ENCODE peak calls at places on chromosome 10, in four cellular contexts. V, J, O and R are unnamed samples.

GRCh38 chr10:11782793-11783557 is 40.2 kb upstream of the PROSER2 start:
- DNase-seq in O (peak; percentile 24), J (no peak), V (no peak), R (no peak)

GRCh38 chr10:8238989-8239388 is 184.5 kb downstream of the GATA3 start:
- DNase-seq in O (no peak), J (no peak), V (no peak), R (no peak)

GRCh38 chr10:102918817-102919236 is 733 bp downstream of the CNNM2 start:
- DNase-seq in O (no peak), V (no peak), J (peak; percentile 30), R (no peak)

GRCh38 chr10:118596426-118597124 is 1.1 kb upstream of the PRLHR start:
- DNase-seq in O (no peak), J (no peak), V (no peak), R (no peak)

GRCh38 chr10:3077940-3078630 is 10.7 kb downstream of the PFKP start:
- DNase-seq in J (no peak), V (no peak), O (no peak), R (no peak)

GRCh38 chr10:21135396-21135973 is 238.4 kb upstream of the NEBL start:
- DNase-seq in J (no peak), O (no peak), V (no peak), R (no peak)

GRCh38 chr10:99433378-99434020 is 3.1 kb upstream of the GOT1 start:
- DNase-seq in O (no peak), J (no peak), V (no peak), R (no peak)

GRCh38 chr10:116757246-116757645 is 14.9 kb upstream of the HSPA12A start:
- DNase-seq in O (no peak), J (no peak), V (no peak), R (no peak)

GRCh38 chr10:45602082-45602730 is 70.4 kb downstream of the ZFAND4 start:
- DNase-seq in V (no peak), J (no peak), O (no peak), R (no peak)

GRCh38 chr10:132140167-132140925 is 46.4 kb upstream of the DPYSL4 start:
- DNase-seq in V (no peak), J (no peak), O (no peak), R (peak; percentile 85)

GRCh38 chr10:102583435-102584417 is 60.6 kb upstream of the TRIM8 start:
- DNase-seq in O (peak; percentile 84), J (peak; percentile 89), V (peak; percentile 57), R (no peak)

GRCh38 chr10:43396928-43397624 is 11.9 kb downstream of the HNRNPF start:
- DNase-seq in J (peak; percentile 90), O (peak; percentile 86), V (peak; percentile 50), R (peak; percentile 95)

GRCh38 chr10:112332022-112332421 is 41.9 kb upstream of the ACSL5 start:
- DNase-seq in V (no peak), O (no peak), J (no peak), R (no peak)

DNA sequence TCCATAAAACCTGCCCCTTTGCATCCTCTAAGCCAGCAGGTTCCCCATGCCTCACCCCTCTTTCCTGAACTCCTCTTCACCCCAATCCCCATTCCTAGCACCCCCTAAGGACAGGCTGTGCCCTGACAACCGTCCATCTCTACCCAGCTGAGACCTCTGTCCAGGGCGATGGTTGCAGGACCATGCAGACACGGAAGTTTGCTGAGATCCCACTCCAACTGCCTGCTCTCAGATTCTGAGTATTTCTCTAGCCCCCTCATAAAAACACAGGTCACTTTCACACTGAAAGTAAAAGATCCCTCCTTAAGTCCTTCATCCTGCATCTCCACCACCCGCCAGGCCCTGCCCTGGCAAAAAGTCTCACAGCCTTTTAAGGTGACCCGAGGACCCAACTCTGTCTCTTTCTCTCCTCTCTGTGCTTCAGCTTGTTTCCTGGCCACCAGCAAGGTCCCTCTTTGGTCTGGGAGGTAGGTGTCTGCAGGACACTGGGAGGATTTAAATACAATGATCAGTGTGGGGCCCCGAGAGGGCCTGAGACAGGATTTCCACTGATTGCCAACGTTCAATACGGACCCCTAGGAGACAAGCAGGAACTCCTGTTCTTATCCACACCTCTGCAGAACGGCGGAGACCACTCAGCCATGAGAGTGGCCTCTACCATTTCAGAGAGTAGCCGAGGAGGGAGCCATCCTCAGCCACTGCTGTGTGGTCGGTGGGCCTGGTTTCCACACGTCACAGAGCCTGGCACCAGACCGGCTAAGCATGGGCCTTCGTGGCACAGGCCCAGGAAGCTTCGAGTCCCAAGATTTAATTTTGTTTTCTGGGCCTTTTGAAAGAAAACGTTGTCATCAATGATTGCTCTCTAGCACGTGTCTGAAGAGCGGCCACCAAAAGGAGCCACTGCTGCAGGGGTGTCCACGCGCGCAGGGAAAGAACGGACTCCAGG is 27.9 kb downstream of the CALML3 start:
- DNase-seq in V (no peak), O (no peak), J (peak; percentile 19), R (peak; percentile 63)
- TF ChIP-seq CTCF in V (no peak), O (no peak), J (no peak), R (no peak)

GRCh38 chr10:93917064-93917391 is 23.2 kb downstream of the SLC35G1 start:
- DNase-seq in J (no peak), O (no peak), V (no peak), R (no peak)

GRCh38 chr10:93916257-93917063 is 22.7 kb downstream of the SLC35G1 start:
- DNase-seq in O (no peak), V (no peak), J (no peak), R (no peak)

GRCh38 chr10:93926613-93927012 is 32.8 kb downstream of the SLC35G1 start:
- DNase-seq in V (no peak), J (no peak), O (no peak), R (no peak)

GRCh38 chr10:93917814-93918213 is 24.0 kb downstream of the SLC35G1 start:
- DNase-seq in J (no peak), O (no peak), V (no peak), R (no peak)

GRCh38 chr10:93921338-93921737 is 27.6 kb downstream of the SLC35G1 start:
- DNase-seq in O (peak; percentile 27), J (no peak), V (no peak), R (no peak)
- TF ChIP-seq CTCF in O (peak; percentile 65), J (no peak), V (no peak), R (peak; percentile 67)

GRCh38 chr10:90921906-90922305 is 1.0 kb upstream of the ANKRD1 start:
- DNase-seq in V (no peak), O (no peak), J (no peak), R (no peak)

GRCh38 chr10:90927293-90927692 is 6.4 kb upstream of the ANKRD1 start:
- DNase-seq in J (no peak), O (no peak), V (no peak), R (no peak)

GRCh38 chr10:90923111-90923731 is 2.3 kb upstream of the ANKRD1 start:
- DNase-seq in V (no peak), J (no peak), O (no peak), R (no peak)

GRCh38 chr10:90925078-90926029 is 4.5 kb upstream of the ANKRD1 start:
- DNase-seq in V (no peak), O (no peak), J (no peak), R (no peak)

GRCh38 chr10:90924552-90924951 is 3.7 kb upstream of the ANKRD1 start:
- DNase-seq in J (no peak), V (no peak), O (no peak), R (no peak)
- TF ChIP-seq CTCF in J (no peak), V (no peak), O (no peak), R (no peak)

GRCh38 chr10:50614444-50615137 is 9.2 kb downstream of the SGMS1 start:
- DNase-seq in J (no peak), O (peak; percentile 42), V (no peak), R (no peak)
- TF ChIP-seq CTCF in J (no peak), O (peak; percentile 8), V (no peak), R (peak; percentile 23)

GRCh38 chr10:110872145-110872983 is 636 bp downstream of the PDCD4 start:
- DNase-seq in O (peak; percentile 85), J (peak; percentile 66), V (no peak), R (no peak)
- TF ChIP-seq CTCF in O (no peak), J (no peak), V (no peak), R (peak; percentile 71)

GRCh38 chr10:127492607-127493250 is 56.4 kb upstream of the NPS start:
- DNase-seq in J (no peak), O (peak; percentile 25), V (no peak), R (no peak)
- TF ChIP-seq CTCF in J (no peak), O (no peak), V (no peak), R (peak; percentile 41)